ENCODE peak calls at places on chromosomes 16 and 17, in seven cellular contexts. O, P, J, F, C, W and A are unnamed samples.

GRCh38 chr17:50830994-50831393 is 4.4 kb upstream of the WFIKKN2 start:
- DNase-seq in O (no peak), P (no peak), J (no peak), F (no peak), C (no peak), W (no peak), A (no peak)

GRCh38 chr16:87924937-87925670 is 11.2 kb downstream of the CA5A start:
- DNase-seq in O (no peak), P (no peak), J (peak; percentile 72), F (no peak), C (peak; percentile 82), W (peak; percentile 85), A (no peak)

GRCh38 chr16:69566437-69567030 is 768 bp downstream of the NFAT5 start:
- DNase-seq in O (peak; percentile 49), P (peak; percentile 68), J (peak; percentile 47), F (peak; percentile 50), C (peak; percentile 45), W (peak; percentile 80), A (peak; percentile 72)

GRCh38 chr16:49484454-49484853 is 110.8 kb downstream of the C16orf78 start:
- DNase-seq in O (peak; percentile 46), P (peak; percentile 92), J (peak; percentile 80), F (peak; percentile 63), C (peak; percentile 56), W (peak; percentile 76), A (peak; percentile 61)

GRCh38 chr16:80938035-80938927 is 68.4 kb downstream of the CMC2 start:
- DNase-seq in O (no peak), P (no peak), J (no peak), F (peak; percentile 53), C (no peak), W (peak; percentile 90), A (peak; percentile 50)

GRCh38 chr17:41512789-41513547 is 5.7 kb downstream of the KRT15 start:
- DNase-seq in O (no peak), P (no peak), J (no peak), F (no peak), C (no peak), W (no peak), A (no peak)

GRCh38 chr17:70687421-70687820 is 518.1 kb downstream of the KCNJ2 start:
- DNase-seq in O (no peak), P (no peak), J (no peak), F (no peak), C (no peak), W (no peak), A (no peak)

GRCh38 chr17:43369986-43370385 is 28.8 kb upstream of the ARL4D start:
- DNase-seq in O (no peak), P (no peak), J (no peak), F (no peak), C (no peak), W (no peak), A (no peak)

GRCh38 chr16:48091077-48091476 is 64.7 kb downstream of the ABCC12 start:
- DNase-seq in O (no peak), P (no peak), J (no peak), F (no peak), C (no peak), W (no peak), A (no peak)

GRCh38 chr17:67248291-67248690 is 3.3 kb upstream of the HELZ start:
- DNase-seq in O (no peak), P (no peak), J (no peak), F (no peak), C (no peak), W (peak; percentile 36), A (peak; percentile 36)

GRCh38 chr16:81071816-81072215 is 5.2 kb downstream of the C16orf46 start:
- DNase-seq in O (no peak), P (no peak), J (no peak), F (no peak), C (no peak), W (no peak), A (no peak)

GRCh38 chr16:27244363-27244755 is 24.2 kb downstream of the NSMCE1 start:
- DNase-seq in O (no peak), P (no peak), J (no peak), F (no peak), C (no peak), W (peak; percentile 17), A (no peak)

GRCh38 chr17:77332981-77333685 is 192.4 kb downstream of the SEC14L1 start:
- DNase-seq in O (no peak), P (no peak), J (peak; percentile 6), F (no peak), C (peak; percentile 20), W (peak; percentile 41), A (peak; percentile 15)

GRCh38 chr17:15007001-15007400 is 258.1 kb downstream of the PMP22 start:
- DNase-seq in O (no peak), P (no peak), J (no peak), F (no peak), C (no peak), W (no peak), A (no peak)

GRCh38 chr17:64063766-64064224 is 43.4 kb upstream of the ICAM2 start:
- DNase-seq in O (peak; percentile 53), P (peak; percentile 71), J (peak; percentile 82), F (no peak), C (peak; percentile 85), W (peak; percentile 85), A (peak; percentile 80)

GRCh38 chr16:56111100-56111499 is 80.2 kb upstream of the GNAO1 start:
- DNase-seq in O (no peak), P (no peak), J (no peak), F (no peak), C (no peak), W (no peak), A (no peak)

GRCh38 chr17:2634361-2634960 is 41.0 kb downstream of the PAFAH1B1 start:
- DNase-seq in O (peak; percentile 68), P (no peak), J (no peak), F (no peak), C (peak; percentile 38), W (no peak), A (no peak)

GRCh38 chr16:881219-882097 is 80.9 kb upstream of the GNG13 start:
- DNase-seq in O (no peak), P (peak; percentile 36), J (no peak), F (no peak), C (no peak), W (no peak), A (no peak)

GRCh38 chr16:85514601-85515318 is 98.4 kb upstream of the GSE1 start:
- DNase-seq in O (peak; percentile 95), P (peak; percentile 90), J (peak; percentile 79), F (peak; percentile 48), C (peak; percentile 77), W (peak; percentile 91), A (peak; percentile 69)

GRCh38 chr16:86498661-86499493 is 11.4 kb upstream of the FOXF1 start:
- DNase-seq in O (no peak), P (no peak), J (no peak), F (no peak), C (no peak), W (no peak), A (no peak)

GRCh38 chr17:22145605-22146178 is 453.4 kb downstream of the KCNJ18 start:
- DNase-seq in O (no peak), P (no peak), J (no peak), F (no peak), C (no peak), W (no peak), A (no peak)
- H3K9me3 ChIP-seq in O (no peaks in the 10 kb centered on the region), P (no peaks in the 10 kb centered on the region), J (no peaks in the 10 kb centered on the region), F (no peaks in the 10 kb centered on the region), C (no peaks in the 10 kb centered on the region), W (no peaks in the 10 kb centered on the region), A (no peaks in the 10 kb centered on the region)

DNA sequence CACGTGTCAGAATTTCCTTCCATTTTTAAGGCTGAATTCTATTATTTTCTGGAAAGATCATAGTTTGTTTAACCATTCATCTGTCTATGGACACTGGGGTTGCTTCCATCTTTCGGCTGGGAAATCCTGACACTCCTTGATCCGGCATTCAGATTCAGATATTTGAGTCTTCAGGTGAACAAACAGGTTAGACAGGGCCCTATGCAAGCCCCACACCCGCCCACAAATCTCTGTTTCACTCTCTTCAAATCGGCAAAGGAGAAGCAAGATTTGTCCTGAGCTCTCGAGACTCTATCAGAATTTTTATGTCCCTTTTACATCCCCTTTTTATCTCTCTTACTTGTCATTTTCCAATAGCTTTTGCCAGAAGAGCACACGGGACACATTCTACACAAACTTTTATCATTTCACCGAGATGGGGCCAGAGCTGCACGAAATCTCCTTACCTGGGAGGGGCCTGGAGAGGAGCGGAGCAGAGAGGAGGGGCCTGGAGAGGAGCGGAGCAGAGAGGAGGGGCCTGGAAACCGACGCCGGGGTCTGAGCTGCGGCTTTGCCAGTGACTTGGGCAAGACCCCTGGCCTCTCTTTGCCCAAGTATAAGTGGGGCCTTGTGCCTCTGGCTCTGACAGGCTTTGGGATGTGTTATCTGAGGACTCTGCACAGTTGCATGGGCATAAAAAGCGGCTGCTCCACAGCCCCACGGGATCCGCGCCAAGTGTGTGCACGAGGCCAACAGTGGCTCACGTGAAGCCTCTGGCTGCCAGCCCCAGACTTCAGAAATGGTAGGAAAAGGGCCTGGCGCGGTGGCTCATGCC is 54.3 kb upstream of the RBFOX3 start:
- DNase-seq in O (no peak), P (peak; percentile 88), J (peak; percentile 84), F (peak; percentile 57), C (peak; percentile 93), W (peak; percentile 82), A (peak; percentile 62)
- H3K4me3 ChIP-seq in O (no peak overlapping the region), P (no peak overlapping the region), J (no peak overlapping the region), F (no peak overlapping the region), C (no peak overlapping the region), W (peak overlapping the region; percentile 26), A (no peak overlapping the region)

DNA sequence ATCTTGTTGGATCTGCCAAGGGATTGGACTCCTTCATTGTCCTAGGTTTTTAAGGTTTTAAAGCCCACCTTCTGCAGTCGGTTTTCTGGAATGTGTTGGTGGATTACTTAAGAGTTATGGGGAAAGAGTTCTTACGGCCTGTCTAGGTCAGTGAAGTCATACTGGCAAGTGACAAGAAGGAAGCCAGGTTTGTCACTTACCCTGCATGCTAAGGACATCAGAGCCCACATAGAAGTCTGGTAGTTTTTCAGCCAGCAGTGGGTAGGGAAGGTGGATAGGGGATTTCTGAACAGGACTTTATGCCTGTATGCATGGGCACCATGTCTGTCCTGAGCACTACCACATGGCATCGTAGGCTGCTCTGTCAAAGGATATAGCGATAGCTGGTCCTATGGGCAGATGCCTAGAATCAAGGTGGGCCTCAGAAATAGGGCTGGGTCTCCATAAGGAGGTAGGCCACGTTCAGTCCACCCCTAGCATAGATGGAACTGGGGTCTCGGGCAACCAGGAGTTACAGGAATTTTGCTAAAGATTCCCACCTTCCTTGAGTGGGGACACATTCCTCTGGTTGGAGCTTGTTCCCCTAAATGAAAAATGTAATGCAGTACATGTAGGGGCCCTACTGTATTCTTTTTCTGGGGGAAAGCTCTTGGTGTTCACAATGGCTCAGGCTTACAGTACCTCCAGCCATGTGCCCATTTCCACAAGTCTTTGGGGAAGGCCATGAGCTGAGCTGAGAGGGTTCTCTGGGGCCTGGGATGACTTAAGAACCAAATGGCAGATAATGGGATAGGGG is 27.4 kb downstream of the TRPV2 start:
- DNase-seq in O (no peak), P (no peak), J (no peak), F (no peak), C (no peak), W (no peak), A (no peak)
- TF ChIP-seq POLR2A in O (no peak), P (no peak), J (no peak), F (no peak), C (no peak), W (no peak), A (no peak)

DNA sequence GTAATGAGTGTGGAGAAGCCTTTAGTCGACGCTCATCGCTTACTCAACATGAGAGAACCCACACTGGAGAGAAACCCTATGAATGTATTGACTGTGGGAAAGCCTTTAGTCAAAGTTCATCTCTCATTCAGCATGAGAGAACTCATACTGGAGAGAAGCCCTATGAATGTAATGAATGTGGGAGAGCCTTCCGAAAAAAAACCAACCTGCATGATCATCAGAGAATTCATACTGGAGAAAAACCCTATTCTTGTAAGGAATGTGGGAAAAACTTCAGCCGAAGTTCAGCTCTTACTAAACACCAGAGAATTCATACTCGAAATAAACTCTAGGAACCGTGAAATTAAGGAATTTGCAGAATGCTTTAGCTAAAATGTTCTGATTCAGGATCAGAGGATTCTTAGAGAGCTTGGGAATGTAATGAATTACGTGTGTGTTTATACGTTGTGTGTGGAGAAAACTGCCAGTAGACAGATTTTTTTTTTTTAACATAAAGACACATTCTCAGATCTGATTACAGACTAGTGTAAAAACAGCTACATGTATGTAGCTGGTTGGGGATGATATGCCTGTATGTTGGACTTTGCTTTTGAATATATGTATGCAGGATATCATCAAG is 25.4 kb downstream of the ZFP90 start:
- DNase-seq in O (no peak), P (no peak), J (no peak), F (no peak), C (no peak), W (no peak), A (no peak)
- H3K9me3 ChIP-seq in O (peaks cover 99% of the 10 kb centered on the region), P (no peaks in the 10 kb centered on the region), J (peaks cover 15% of the 10 kb centered on the region), F (peaks cover 100% of the 10 kb centered on the region), C (peaks cover 100% of the 10 kb centered on the region), W (peaks cover 95% of the 10 kb centered on the region), A (peaks cover 83% of the 10 kb centered on the region)